ENCODE peak calls at places on chromosomes 4 and X, in nine cellular contexts. M is ACHN; C is MG63; H is activated naive CD8-positive, alpha-beta T cell treated with anti-CD3 and anti-CD28 coated beads for 36 hours; Q is AG10803; E is T-cell; Z is kidney; R is mucosa of descending colon; T is T follicular helper cell. B is an unnamed sample.

GRCh38 chr4:143559757-143560147 is 46.2 kb downstream of the SMARCA5 start:
- DNase-seq in E (no peak), H (peak), M (no peak), Z (no peak), Q (no peak), T (peak), C (no peak), R (peak), B (no peak)

GRCh38 chr4:11415409-11416070 is 13.2 kb downstream of the HS3ST1 start:
- DNase-seq in Z (no peak), T (no peak), Q (no peak), H (no peak), E (no peak), M (no peak), C (no peak), R (no peak), B (no peak)

GRCh38 chr4:172125438-172125837 is 312.2 kb downstream of the GALNTL6 start:
- DNase-seq in M (no peak), H (no peak), Q (no peak), T (no peak), Z (no peak), R (no peak), E (no peak), C (no peak), B (no peak)

GRCh38 chr4:83782591-83782990 is 246.7 kb downstream of the GPAT3 start:
- DNase-seq in T (no peak), R (no peak), C (no peak), E (no peak), H (no peak), Q (no peak), Z (no peak), M (no peak), B (no peak)

GRCh38 chr4:42460043-42460442 is 62.8 kb downstream of the SHISA3 start:
- DNase-seq in C (no peak), H (no peak), E (no peak), R (no peak), Z (no peak), Q (no peak), M (no peak), T (no peak), B (no peak)

GRCh38 chr4:77095101-77095826 is 19.5 kb upstream of the CCNI start:
- DNase-seq in H (peak), Q (peak), M (peak), E (peak), R (peak), T (peak), C (peak), Z (peak), B (no peak)

GRCh38 chr4:43374352-43374751 is 481.8 kb downstream of the GRXCR1 start:
- DNase-seq in E (no peak), Q (no peak), C (no peak), H (no peak), Z (no peak), M (no peak), T (no peak), R (no peak), B (no peak)

GRCh38 chrX:1750267-1750666 is 135.4 kb downstream of the ASMT start:
- DNase-seq in M (no peak), T (no peak), R (no peak), E (no peak), Z (no peak), H (no peak), Q (no peak), C (peak), B (no peak)

GRCh38 chr4:9891740-9892139 is 110.3 kb downstream of the DRD5 start:
- DNase-seq in Z (no peak), E (no peak), H (no peak), M (no peak), C (no peak), T (no peak), R (no peak), Q (no peak), B (no peak)

GRCh38 chr4:106522839-106523238 is 154.3 kb upstream of the GIMD1 start:
- DNase-seq in M (peak), E (no peak), T (no peak), Q (peak), Z (no peak), C (no peak), H (no peak), R (no peak), B (no peak)

GRCh38 chr4:112889199-112889598 is 160.3 kb upstream of the ANK2 start:
- DNase-seq in H (no peak), Q (no peak), R (no peak), M (no peak), E (no peak), Z (no peak), T (no peak), C (no peak), B (no peak)

GRCh38 chrX:69618803-69619202 is 2.9 kb downstream of the EDA start:
- DNase-seq in R (no peak), M (peak), T (no peak), C (no peak), Q (peak), Z (no peak), H (no peak), E (no peak), B (no peak)

GRCh38 chr4:154406022-154406835 is 85.4 kb downstream of the DCHS2 start:
- DNase-seq in E (no peak), H (no peak), R (no peak), T (no peak), M (no peak), C (no peak), Z (no peak), Q (no peak), B (no peak)

GRCh38 chr4:84866295-84866694 is 100.2 kb downstream of the WDFY3 start:
- DNase-seq in T (no peak), H (no peak), M (no peak), C (no peak), Q (no peak), E (no peak), Z (no peak), R (no peak), B (no peak)

GRCh38 chr4:75169020-75169814 is 236.3 kb downstream of the PARM1 start:
- DNase-seq in Z (no peak), C (no peak), M (no peak), Q (no peak), E (no peak), H (no peak), T (no peak), R (no peak), B (no peak)

GRCh38 chr4:140856692-140857091 is 100.5 kb upstream of the TBC1D9 start:
- DNase-seq in R (no peak), Q (peak), Z (no peak), C (peak), E (no peak), H (no peak), M (no peak), T (no peak), B (peak)

GRCh38 chr4:56434599-56435000 is 815 bp downstream of the PPAT start:
- DNase-seq in T (no peak), E (no peak), Z (no peak), R (no peak), C (no peak), H (no peak), Q (peak), M (no peak), B (no peak)

GRCh38 chr4:97984545-97985131 is 158.6 kb downstream of the STPG2 start:
- DNase-seq in T (no peak), C (no peak), E (no peak), M (peak), R (no peak), H (no peak), Q (no peak), Z (no peak), B (no peak)

GRCh38 chr4:111228396-111228795 is 605.5 kb upstream of the PITX2 start:
- DNase-seq in E (no peak), R (no peak), H (no peak), Q (peak), M (no peak), C (no peak), T (no peak), Z (no peak), B (no peak)

GRCh38 chr4:122073615-122074014 is 78.5 kb upstream of the BLTP1 start:
- DNase-seq in M (no peak), H (no peak), Q (no peak), T (no peak), Z (no peak), E (no peak), C (no peak), R (no peak), B (no peak)

GRCh38 chr4:123127218-123127617 is 204.8 kb upstream of the NUDT6 start:
- DNase-seq in Z (no peak), H (no peak), Q (peak), E (no peak), T (no peak), M (peak), R (no peak), C (no peak), B (no peak)